ENCODE peak calls at places on chromosomes 2 and 18, in ten cellular contexts. C is activated naive CD4-positive, alpha-beta T cell treated with anti-CD3 and anti-CD28 coated beads, Interleukin-2, amount 50 U/mL, for 16 hours; Z is NCI-H1417 treated with DMSO at 0.1 percent for 48 hours; K is WERI-Rb-1; B is A549; O is Panc1; G is activated CD4-positive, alpha-beta memory T cell treated with anti-CD3 and anti-CD28 coated beads for 36 hours; U is AG09309; W is MCF 10A; D is stimulated activated CD8-positive, alpha-beta memory T cell treated with anti-CD3 and anti-CD28 coated beads, Interleukin-15, amount 100 ng/mL, for 24 hours. J is an unnamed sample.

GRCh38 chr18:37675699-37676098 is 110.1 kb upstream of the CELF4 start:
- DNase-seq in D (no peak), C (no peak), G (no peak), O (no peak), Z (no peak), U (no peak), B (no peak), W (no peak), K (no peak), J (no peak)

GRCh38 chr2:175436076-175436475 is 254.6 kb upstream of the ATP5MC3 start:
- DNase-seq in G (no peak), D (no peak), C (no peak), W (peak), Z (no peak), O (no peak), B (no peak), U (no peak), K (no peak), J (no peak)

GRCh38 chr18:74351354-74351753 is 35.7 kb downstream of the C18orf63 start:
- DNase-seq in U (no peak), W (peak), C (no peak), Z (no peak), K (no peak), B (no peak), G (no peak), D (no peak), O (peak), J (no peak)

GRCh38 chr2:105744091-105744908 is 412 bp upstream of the NCK2 start:
- DNase-seq in W (peak), B (peak), U (no peak), O (no peak), G (peak), D (no peak), Z (no peak), C (peak), K (peak), J (peak)

GRCh38 chr2:59532808-59533207 is 1020.6 kb downstream of the BCL11A start:
- DNase-seq in G (no peak), W (no peak), C (no peak), B (no peak), U (no peak), D (no peak), K (no peak), Z (no peak), O (no peak), J (no peak)

GRCh38 chr2:25165992-25166618 is 2.3 kb downstream of the POMC start:
- DNase-seq in Z (no peak), W (peak), U (no peak), O (peak), B (peak), G (peak), D (no peak), K (peak), C (peak), J (no peak)

GRCh38 chr2:118902279-118903028 is 39.5 kb upstream of the MARCO start:
- DNase-seq in C (no peak), Z (no peak), G (no peak), O (no peak), B (no peak), W (no peak), U (no peak), D (no peak), K (no peak), J (no peak)

GRCh38 chr2:64685430-64685829 is 31.7 kb upstream of the SERTAD2 start:
- DNase-seq in Z (no peak), U (no peak), G (no peak), C (no peak), W (peak), K (no peak), O (no peak), B (peak), D (no peak), J (no peak)

GRCh38 chr2:134198006-134198634 is 55.8 kb upstream of the MGAT5 start:
- DNase-seq in C (no peak), U (no peak), G (no peak), O (no peak), Z (no peak), B (no peak), D (no peak), W (no peak), K (no peak), J (no peak)

GRCh38 chr2:26043862-26044736 is 10.2 kb downstream of the RAB10 start:
- DNase-seq in W (peak), B (no peak), K (no peak), D (no peak), Z (no peak), U (no peak), G (peak), C (no peak), O (no peak), J (no peak)

GRCh38 chr2:126908721-126909177 is 10.1 kb downstream of the TEX51 start:
- DNase-seq in W (no peak), C (no peak), K (no peak), D (no peak), Z (no peak), G (no peak), O (no peak), U (no peak), B (no peak), J (no peak)

GRCh38 chr18:79926306-79926705 is 25.1 kb downstream of the SLC66A2 start:
- DNase-seq in D (no peak), C (no peak), W (no peak), O (no peak), U (no peak), B (no peak), K (peak), G (no peak), Z (no peak), J (no peak)